ENCODE peak calls at places on chromosomes 4 and X, in eight cellular contexts. O is GM23338; Y is pancreas; F is CD4-positive, alpha-beta T cell; C is A549; Z is naive thymus-derived CD4-positive, alpha-beta T cell; A is GM23248; N is CD4-positive, alpha-beta memory T cell. B is an unnamed sample.

GRCh38 chrX:96685205-96686099 is 810 bp downstream of the DIAPH2 start:
- DNase-seq in F (peak), Z (peak), Y (peak), A (peak), O (peak), N (peak), C (no peak), B (peak)

GRCh38 chr4:9880411-9881197 is 99.2 kb downstream of the DRD5 start:
- DNase-seq in C (no peak), A (peak), N (no peak), Z (no peak), Y (no peak), O (no peak), F (no peak), B (peak)

GRCh38 chr4:112747035-112747434 is 110.1 kb downstream of the LARP7 start:
- DNase-seq in F (no peak), O (peak), C (no peak), N (no peak), A (no peak), Y (no peak), Z (no peak), B (no peak)

GRCh38 chr4:74541611-74542177 is 96.8 kb downstream of the AREG start:
- DNase-seq in C (no peak), N (no peak), O (no peak), Y (no peak), F (no peak), A (no peak), Z (no peak), B (peak)

GRCh38 chrX:27890611-27891010 is 82.8 kb downstream of the MAGEB10 start:
- DNase-seq in N (no peak), F (no peak), Z (no peak), O (no peak), A (peak), Y (no peak), C (peak), B (no peak)

GRCh38 chr4:7140692-7141069 is 51.7 kb upstream of the SORCS2 start:
- DNase-seq in N (no peak), A (no peak), Z (no peak), F (no peak), Y (no peak), C (no peak), O (no peak), B (no peak)

GRCh38 chr4:41363384-41363981 is 106.8 kb downstream of the UCHL1 start:
- DNase-seq in C (no peak), A (peak), N (no peak), Z (no peak), Y (no peak), F (no peak), O (peak), B (no peak)

GRCh38 chr4:159777689-159778088 is 674.8 kb downstream of the RAPGEF2 start:
- DNase-seq in O (no peak), N (no peak), Y (no peak), A (no peak), C (no peak), F (no peak), Z (no peak), B (no peak)

GRCh38 chr4:54687887-54688841 is 30.4 kb downstream of the KIT start:
- DNase-seq in Z (no peak), A (peak), O (no peak), C (no peak), Y (no peak), F (no peak), N (no peak), B (no peak)

GRCh38 chrX:76428243-76429130 is 977 bp downstream of the MAGEE1 start:
- DNase-seq in Z (peak), N (peak), F (peak), O (peak), Y (peak), C (no peak), A (peak), B (peak)

GRCh38 chr4:78059524-78059889 is 2.4 kb downstream of the FRAS1 start:
- DNase-seq in Y (peak), C (peak), F (no peak), A (peak), O (peak), N (no peak), Z (no peak), B (peak)

GRCh38 chr4:182608525-182608924 is 308.7 kb downstream of the DCTD start:
- DNase-seq in A (no peak), F (no peak), O (no peak), Z (no peak), Y (no peak), N (no peak), C (no peak), B (no peak)

GRCh38 chr4:138445098-138445497 is 202.9 kb upstream of the SLC7A11 start:
- DNase-seq in F (no peak), O (no peak), C (no peak), Z (no peak), N (no peak), Y (no peak), A (peak), B (no peak)

GRCh38 chr4:118972167-118972566 is 83.5 kb downstream of the SYNPO2 start:
- DNase-seq in A (no peak), C (no peak), Z (no peak), Y (no peak), O (no peak), N (no peak), F (no peak), B (no peak)
- H3K27ac ChIP-seq in A (no peak), C (no peak), Z (no peak), Y (no peak), O (no peak), N (no peak), F (no peak), B (no peak)

GRCh38 chrX:153929576-153929975 is 3.5 kb upstream of the ARHGAP4 start:
- DNase-seq in A (no peak), O (no peak), Z (no peak), N (no peak), F (no peak), Y (no peak), C (no peak), B (no peak)
- H3K27ac ChIP-seq in A (peak), O (no peak), Z (no peak), N (no peak), F (peak), Y (no peak), C (peak), B (no peak)

GRCh38 chr4:3107271-3108185 is 33.0 kb downstream of the HTT start:
- DNase-seq in Y (no peak), C (no peak), N (no peak), Z (no peak), F (no peak), O (no peak), A (peak), B (no peak)
- H3K27ac ChIP-seq in Y (peak), C (no peak), N (no peak), Z (no peak), F (no peak), O (no peak), A (peak), B (no peak)

GRCh38 chr4:147833254-147833653 is 101.4 kb downstream of the ARHGAP10 start:
- DNase-seq in C (no peak), Y (no peak), F (no peak), Z (no peak), O (no peak), N (no peak), A (peak), B (no peak)
- H3K27ac ChIP-seq in C (peak), Y (no peak), F (no peak), Z (no peak), O (no peak), N (no peak), A (peak), B (peak)

GRCh38 chr4:1209821-1210220 is 37.4 kb upstream of the SPON2 start:
- DNase-seq in C (no peak), A (peak), Z (no peak), F (no peak), O (peak), Y (no peak), N (no peak), B (no peak)
- H3K27ac ChIP-seq in C (no peak), A (no peak), Z (no peak), F (no peak), O (no peak), Y (no peak), N (no peak), B (no peak)

DNA sequence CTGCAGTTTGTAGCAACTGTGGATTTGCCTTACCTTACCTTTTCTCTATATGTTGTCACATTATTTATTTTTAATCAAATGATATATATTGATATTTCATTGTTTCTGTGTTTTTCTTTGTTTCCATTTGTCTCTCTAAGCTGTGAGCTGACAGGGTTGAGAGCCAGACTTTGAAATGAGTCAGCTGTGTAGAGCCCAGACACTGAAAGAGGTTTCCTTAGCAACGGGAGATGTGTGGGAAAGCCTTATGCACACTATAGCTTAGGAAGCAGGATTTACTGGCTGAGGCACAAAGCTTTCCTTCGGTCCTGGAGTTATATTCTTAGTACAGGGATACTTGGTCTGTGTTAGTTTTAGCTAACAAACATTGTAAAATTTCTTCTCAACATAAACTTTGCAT is 192.2 kb downstream of the FGF13 start:
- DNase-seq in Y (no peak), N (no peak), Z (no peak), C (no peak), O (peak), A (peak), F (no peak), B (no peak)
- H3K27ac ChIP-seq in Y (no peak), N (no peak), Z (no peak), C (no peak), O (no peak), A (no peak), F (no peak), B (no peak)

B was measured in small intestine.